ENCODE peak calls at places on chromosomes 5 and 9, in ten cellular contexts. Y is cardiac muscle cell; U is LoVo; L is AG20443; A is T-helper 1 cell; Q is ELR; I is NCI-H2081; G is hepatic stellate cell; N is activated naive CD4-positive, alpha-beta T cell treated with Interleukin-2 at 50 U/mL for 16 hours; M is NCI-H1092 treated with DMSO at 0.1 percent for 48 hours. W is an unnamed sample.

GRCh38 chr5:140764177-140765020 is 21.5 kb upstream of the PCDHA1 start:
- DNase-seq in Y (no peak), U (no peak), L (no peak), A (no peak), Q (peak; percentile 0), I (no peak), G (no peak), N (no peak), M (no peak), W (no peak)

GRCh38 chr9:134870311-134870694 is 10.3 kb upstream of the FCN2 start:
- DNase-seq in Y (no peak), U (no peak), L (no peak), A (no peak), Q (no peak), I (no peak), G (no peak), N (no peak), M (no peak), W (no peak)

GRCh38 chr5:178207183-178207916 is 3.0 kb downstream of the HNRNPAB start:
- DNase-seq in Y (peak; percentile 85), U (no peak), L (no peak), A (no peak), Q (peak; percentile 68), I (peak; percentile 10), G (no peak), N (no peak), M (no peak), W (no peak)

GRCh38 chr9:111866976-111867375 is 29.6 kb upstream of the UGCG start:
- DNase-seq in Y (peak; percentile 78), U (no peak), L (peak; percentile 51), A (no peak), Q (peak; percentile 93), I (no peak), G (peak; percentile 44), N (peak; percentile 12), M (no peak), W (no peak)

GRCh38 chr5:88708682-88709398 is 174.1 kb downstream of the MEF2C start:
- DNase-seq in Y (no peak), U (no peak), L (no peak), A (no peak), Q (no peak), I (no peak), G (no peak), N (no peak), M (no peak), W (no peak)

GRCh38 chr9:108650826-108651225 is 205.0 kb downstream of the ACTL7B start:
- DNase-seq in Y (no peak), U (no peak), L (no peak), A (no peak), Q (no peak), I (no peak), G (no peak), N (no peak), M (no peak), W (no peak)

GRCh38 chr5:90264930-90265857 is 144.4 kb downstream of the CETN3 start:
- DNase-seq in Y (peak; percentile 79), U (peak; percentile 79), L (peak; percentile 71), A (peak; percentile 25), Q (peak; percentile 66), I (peak; percentile 30), G (peak; percentile 8), N (peak; percentile 24), M (peak; percentile 37), W (peak; percentile 45)

GRCh38 chr5:95969646-95970358 is 8.2 kb upstream of the ELL2 start:
- DNase-seq in Y (peak; percentile 87), U (no peak), L (no peak), A (no peak), Q (peak; percentile 10), I (no peak), G (no peak), N (no peak), M (no peak), W (no peak)

GRCh38 chr5:103441523-103441922 is 121.1 kb downstream of the NUDT12 start:
- DNase-seq in Y (no peak), U (no peak), L (no peak), A (no peak), Q (peak; percentile 41), I (no peak), G (no peak), N (no peak), M (no peak), W (no peak)

GRCh38 chr9:130872058-130872453 is 24.6 kb downstream of the QRFP start:
- DNase-seq in Y (no peak), U (no peak), L (no peak), A (no peak), Q (no peak), I (no peak), G (no peak), N (no peak), M (no peak), W (no peak)

GRCh38 chr9:22657713-22658112 is 211.1 kb downstream of the DMRTA1 start:
- DNase-seq in Y (no peak), U (no peak), L (no peak), A (no peak), Q (no peak), I (no peak), G (no peak), N (no peak), M (no peak), W (no peak)

GRCh38 chr5:167906209-167906853 is 385.1 kb upstream of the WWC1 start:
- DNase-seq in Y (no peak), U (no peak), L (no peak), A (no peak), Q (no peak), I (no peak), G (no peak), N (no peak), M (no peak), W (no peak)

GRCh38 chr5:99331061-99331460 is 402.3 kb upstream of the CHD1 start:
- DNase-seq in Y (no peak), U (no peak), L (no peak), A (no peak), Q (no peak), I (peak; percentile 8), G (no peak), N (no peak), M (peak; percentile 77), W (no peak)

GRCh38 chr5:135436856-135437795 is 10.0 kb downstream of the DCANP1 start:
- DNase-seq in Y (no peak), U (no peak), L (peak; percentile 5), A (no peak), Q (peak; percentile 75), I (no peak), G (no peak), N (no peak), M (no peak), W (no peak)

GRCh38 chr5:143108498-143109128 is 294.9 kb downstream of the NR3C1 start:
- DNase-seq in Y (no peak), U (peak; percentile 15), L (no peak), A (no peak), Q (no peak), I (peak; percentile 53), G (no peak), N (no peak), M (peak; percentile 84), W (no peak)

GRCh38 chr9:76516350-76516749 is 57.4 kb downstream of the GCNT1 start:
- DNase-seq in Y (no peak), U (no peak), L (no peak), A (no peak), Q (no peak), I (no peak), G (no peak), N (no peak), M (no peak), W (no peak)

GRCh38 chr9:93250185-93250584 is 66.2 kb downstream of the WNK2 start:
- DNase-seq in Y (no peak), U (no peak), L (no peak), A (no peak), Q (no peak), I (no peak), G (no peak), N (no peak), M (no peak), W (no peak)

GRCh38 chr5:43301653-43302091 is 11.5 kb downstream of the HMGCS1 start:
- DNase-seq in Y (peak; percentile 21), U (no peak), L (no peak), A (no peak), Q (no peak), I (no peak), G (no peak), N (no peak), M (no peak), W (no peak)

GRCh38 chr5:170655920-170656319 is 127.6 kb upstream of the GABRP start:
- DNase-seq in Y (no peak), U (no peak), L (no peak), A (no peak), Q (no peak), I (no peak), G (no peak), N (no peak), M (no peak), W (no peak)

GRCh38 chr9:121721770-121722169 is 70.3 kb downstream of the DAB2IP start:
- DNase-seq in Y (no peak), U (no peak), L (peak; percentile 74), A (no peak), Q (no peak), I (no peak), G (no peak), N (no peak), M (no peak), W (no peak)

GRCh38 chr5:94983861-94984535 is 300.9 kb downstream of the MCTP1 start:
- DNase-seq in Y (peak; percentile 66), U (no peak), L (peak; percentile 55), A (no peak), Q (peak; percentile 70), I (no peak), G (peak; percentile 24), N (no peak), M (no peak), W (no peak)